ENCODE peak calls at places on chromosomes 12 and 14, in seven cellular contexts. L is astrocyte, H is neural progenitor cell, I is GM23338, J is PC-3, E is GM12878, P is A549. G is an unnamed sample.

GRCh38 chr12:128795530-128796361 is 28.0 kb downstream of the SLC15A4 start:
- DNase-seq in H (no peak), I (no peak), J (no peak), E (no peak), L (no peak), P (no peak), G (no peak)

GRCh38 chr14:69559581-69560011 is 15.1 kb downstream of the CCDC177 start:
- DNase-seq in J (no peak), P (no peak), L (no peak), H (peak), I (no peak), E (no peak), G (no peak)

GRCh38 chr12:126338031-126338441 is 1272.8 kb downstream of the AACS start:
- DNase-seq in J (peak), H (no peak), E (no peak), L (no peak), P (no peak), I (no peak), G (no peak)

GRCh38 chr12:48819986-48820385 is 1.7 kb downstream of the CACNB3 start:
- DNase-seq in P (no peak), J (no peak), H (no peak), I (no peak), E (no peak), L (no peak), G (no peak)

GRCh38 chr14:31787377-31787776 is 226.2 kb downstream of the NUBPL start:
- DNase-seq in J (peak), L (no peak), I (no peak), P (peak), E (no peak), H (no peak), G (peak)

GRCh38 chr12:12563529-12563928 is 866 bp upstream of the DUSP16 start:
- DNase-seq in H (peak), I (no peak), J (no peak), L (peak), P (no peak), E (no peak), G (no peak)

GRCh38 chr14:37973031-37973908 is 234.4 kb upstream of the SSTR1 start:
- DNase-seq in L (no peak), I (no peak), E (no peak), H (no peak), P (no peak), J (no peak), G (no peak)

GRCh38 chr12:120742207-120742536 is 16.5 kb downstream of the ACADS start:
- DNase-seq in I (no peak), H (no peak), L (no peak), P (no peak), J (no peak), E (no peak), G (no peak)

GRCh38 chr14:101783260-101784016 is 21.9 kb downstream of the PPP2R5C start:
- DNase-seq in E (no peak), I (peak), P (no peak), L (no peak), J (no peak), H (no peak), G (no peak)

GRCh38 chr14:93969082-93969828 is 7.1 kb downstream of the ASB2 start:
- DNase-seq in E (no peak), L (no peak), H (no peak), I (no peak), P (no peak), J (no peak), G (no peak)

GRCh38 chr12:93158065-93158843 is 219.5 kb upstream of the NUDT4 start:
- DNase-seq in J (no peak), H (no peak), P (no peak), L (no peak), I (no peak), E (no peak), G (no peak)

GRCh38 chr12:131116437-131117117 is 162.9 kb downstream of the ADGRD1 start:
- DNase-seq in I (peak), L (no peak), P (peak), J (peak), H (peak), E (no peak), G (no peak)

GRCh38 chr12:126862500-126862899 is 1404.5 kb upstream of the TMEM132C start:
- DNase-seq in J (no peak), H (no peak), P (no peak), I (no peak), E (no peak), L (no peak), G (no peak)

GRCh38 chr12:46549527-46550265 is 177.1 kb upstream of the SLC38A2 start:
- DNase-seq in H (no peak), P (peak), E (no peak), I (no peak), J (peak), L (peak), G (peak)

GRCh38 chr14:29587046-29587445 is 340.6 kb downstream of the PRKD1 start:
- DNase-seq in P (no peak), E (no peak), I (no peak), L (no peak), H (no peak), J (no peak), G (no peak)

GRCh38 chr12:45615268-45615667 is 114.2 kb upstream of the ARID2 start:
- DNase-seq in I (no peak), L (peak), J (peak), P (peak), H (no peak), E (no peak), G (peak)

GRCh38 chr12:2877959-2878732 is 1.1 kb downstream of the RHNO1 start:
- DNase-seq in E (no peak), H (peak), P (no peak), I (no peak), J (no peak), L (no peak), G (peak)

GRCh38 chr12:22116376-22116775 is 70.4 kb downstream of the CMAS start:
- DNase-seq in I (no peak), H (no peak), L (no peak), P (no peak), J (no peak), E (no peak), G (no peak)

GRCh38 chr12:105860556-105861207 is 278.1 kb downstream of the NUAK1 start:
- DNase-seq in P (peak), I (no peak), H (no peak), E (no peak), J (peak), L (no peak), G (no peak)

GRCh38 chr14:71062581-71063303 is 155.5 kb downstream of the PCNX1 start:
- DNase-seq in L (no peak), P (no peak), I (no peak), E (no peak), H (no peak), J (peak), G (peak)

GRCh38 chr12:124390442-124391116 is 95.7 kb downstream of the RFLNA start:
- DNase-seq in H (no peak), I (no peak), L (peak), J (peak), E (peak), P (peak), G (peak)

GRCh38 chr14:102799684-102800562 is 22.7 kb downstream of the TRAF3 start:
- DNase-seq in H (no peak), I (no peak), J (no peak), L (peak), P (no peak), E (no peak), G (peak)

GRCh38 chr14:93262446-93262845 is 55.4 kb downstream of the UBR7 start:
- DNase-seq in E (no peak), J (peak), P (no peak), H (no peak), L (no peak), I (no peak), G (no peak)

GRCh38 chr12:14824012-14824634 is 10.1 kb upstream of the SMCO3 start:
- DNase-seq in J (no peak), L (no peak), E (no peak), I (no peak), P (no peak), H (no peak), G (peak)

GRCh38 chr14:97916100-97916499 is 1118.9 kb downstream of the VRK1 start:
- DNase-seq in L (no peak), I (no peak), H (no peak), P (no peak), E (no peak), J (no peak), G (no peak)

GRCh38 chr14:76772300-76773187 is 11.3 kb downstream of the VASH1 start:
- DNase-seq in J (no peak), P (no peak), E (no peak), L (peak), H (peak), I (peak), G (peak)

GRCh38 chr12:61646639-61647038 is 613.6 kb upstream of the USP15 start:
- DNase-seq in L (no peak), H (peak), P (no peak), E (no peak), J (no peak), I (peak), G (no peak)

GRCh38 chr12:49264466-49264872 is 413 bp upstream of the TUBA1C start:
- DNase-seq in L (no peak), I (no peak), H (peak), E (no peak), J (no peak), P (no peak), G (no peak)

GRCh38 chr14:30874999-30875787 is 834 bp downstream of the COCH start:
- DNase-seq in J (no peak), I (peak), L (no peak), P (no peak), E (no peak), H (peak), G (no peak)

GRCh38 chr14:69979882-69980281 is 100.7 kb downstream of the SMOC1 start:
- DNase-seq in H (no peak), E (no peak), I (no peak), J (no peak), L (no peak), P (no peak), G (no peak)

GRCh38 chr14:34931206-34931605 is 51.6 kb upstream of the SRP54 start:
- DNase-seq in J (peak), I (peak), E (peak), P (peak), H (no peak), L (no peak), G (no peak)

GRCh38 chr14:38158468-38158867 is 49.2 kb upstream of the SSTR1 start:
- DNase-seq in J (no peak), E (no peak), L (no peak), H (no peak), I (no peak), P (no peak), G (no peak)

GRCh38 chr14:67418368-67419174 is 6.6 kb upstream of the PLEK2 start:
- DNase-seq in H (no peak), P (peak), E (no peak), I (no peak), L (no peak), J (peak), G (no peak)

GRCh38 chr12:80195143-80195726 is 95.9 kb downstream of the OTOGL start:
- DNase-seq in I (peak), L (peak), J (peak), E (no peak), H (peak), P (peak), G (peak)

GRCh38 chr14:100896369-100897060 is 7.0 kb downstream of the RTL1 start:
- DNase-seq in I (no peak), P (no peak), E (no peak), L (no peak), H (peak), J (no peak), G (no peak)

GRCh38 chr12:130775953-130776856 is 60.1 kb upstream of the RIMBP2 start:
- DNase-seq in H (peak), P (peak), L (peak), J (peak), E (no peak), I (peak), G (peak)

GRCh38 chr12:87678453-87678852 is 350.7 kb downstream of the C12orf50 start:
- DNase-seq in P (peak), J (peak), I (no peak), L (peak), H (no peak), E (no peak), G (peak)

GRCh38 chr12:65449400-65449799 is 170.9 kb downstream of the MSRB3 start:
- DNase-seq in J (peak), P (no peak), L (peak), I (no peak), E (no peak), H (no peak), G (peak)

GRCh38 chr12:54160807-54161480 is 27.8 kb downstream of the SMUG1 start:
- DNase-seq in J (no peak), P (no peak), H (no peak), E (no peak), L (no peak), I (no peak), G (no peak)

GRCh38 chr12:132279184-132279889 is 50.1 kb downstream of the GALNT9 start:
- DNase-seq in P (peak), J (no peak), E (no peak), H (no peak), I (peak), L (no peak), G (no peak)

GRCh38 chr12:132278421-132279183 is 50.8 kb downstream of the GALNT9 start:
- DNase-seq in L (no peak), J (peak), P (no peak), I (no peak), E (no peak), H (no peak), G (no peak)

GRCh38 chr12:132280436-132280835 is 49.0 kb downstream of the GALNT9 start:
- DNase-seq in P (no peak), L (no peak), E (no peak), I (no peak), J (no peak), H (no peak), G (no peak)

GRCh38 chr12:132281021-132281420 is 48.4 kb downstream of the GALNT9 start:
- DNase-seq in H (no peak), I (no peak), P (no peak), J (no peak), L (no peak), E (no peak), G (no peak)

GRCh38 chr12:132279930-132280329 is 49.5 kb downstream of the GALNT9 start:
- DNase-seq in E (no peak), J (no peak), L (no peak), P (no peak), I (no peak), H (no peak), G (no peak)
- H3K4me2 ChIP-seq in E (no peak), J (no peak), L (no peak), P (no peak), I (no peak), H (no peak), G (no peak)

GRCh38 chr12:116626153-116626552 is 67.0 kb downstream of the MAP1LC3B2 start:
- DNase-seq in H (no peak), J (no peak), P (no peak), L (no peak), I (no peak), E (no peak), G (no peak)

GRCh38 chr12:116629451-116629850 is 70.3 kb downstream of the MAP1LC3B2 start:
- DNase-seq in P (no peak), J (no peak), H (no peak), I (no peak), L (no peak), E (no peak), G (no peak)

GRCh38 chr12:116628989-116629388 is 69.8 kb downstream of the MAP1LC3B2 start:
- DNase-seq in E (no peak), J (no peak), I (no peak), P (no peak), H (no peak), L (no peak), G (no peak)

GRCh38 chr12:116630762-116631161 is 71.6 kb downstream of the MAP1LC3B2 start:
- DNase-seq in L (no peak), I (no peak), H (no peak), P (no peak), E (no peak), J (no peak), G (no peak)

GRCh38 chr12:116628450-116628793 is 69.2 kb downstream of the MAP1LC3B2 start:
- DNase-seq in J (no peak), L (no peak), E (no peak), P (no peak), I (no peak), H (no peak), G (no peak)
- H3K4me3 ChIP-seq in J (no peak), L (no peak), E (no peak), P (no peak), I (no peak), H (no peak), G (no peak)

GRCh38 chr12:55746147-55746912 is 3.4 kb downstream of the GDF11 start:
- DNase-seq in P (no peak), I (no peak), J (no peak), L (peak), E (no peak), H (no peak), G (no peak)
- H3K4me2 ChIP-seq in P (no peak), I (peak), J (no peak), L (peak), E (peak), H (peak), G (no peak)

GRCh38 chr12:56633465-56634241 is 3.5 kb upstream of the BAZ2A start:
- DNase-seq in E (no peak), J (no peak), L (no peak), H (peak), I (no peak), P (no peak), G (no peak)
- H3K4me3 ChIP-seq in E (peak), J (peak), L (peak), H (peak), I (peak), P (peak), G (peak)

G was measured in fibroblast of lung.